ENCODE peak calls at places on chromosomes 2 and 18, in five cellular contexts. Y, G, P, F and Z are unnamed samples.

GRCh38 chr2:59182249-59182648 is 941.1 kb upstream of the FANCL start:
- DNase-seq in Y (peak), G (no peak), P (peak), F (no peak), Z (no peak)

GRCh38 chr2:39158351-39158750 is 37.5 kb upstream of the SOS1 start:
- DNase-seq in Y (no peak), G (no peak), P (no peak), F (no peak), Z (no peak)

GRCh38 chr2:99067871-99068270 is 73.6 kb upstream of the C2orf15 start:
- DNase-seq in Y (no peak), G (no peak), P (no peak), F (no peak), Z (no peak)

GRCh38 chr2:202164409-202164808 is 74.0 kb downstream of the SUMO1 start:
- DNase-seq in Y (no peak), G (no peak), P (no peak), F (no peak), Z (no peak)

GRCh38 chr18:50310080-50310479 is 22.6 kb upstream of the CXXC1 start:
- DNase-seq in Y (no peak), G (no peak), P (no peak), F (no peak), Z (no peak)

GRCh38 chr2:239898292-239898925 is 126.7 kb downstream of the NDUFA10 start:
- DNase-seq in Y (no peak), G (no peak), P (no peak), F (no peak), Z (no peak)

GRCh38 chr2:106020032-106020431 is 174.1 kb downstream of the UXS1 start:
- DNase-seq in Y (no peak), G (no peak), P (no peak), F (no peak), Z (no peak)

GRCh38 chr2:163475815-163476214 is 260.0 kb downstream of the FIGN start:
- DNase-seq in Y (no peak), G (no peak), P (no peak), F (no peak), Z (no peak)

GRCh38 chr2:222305510-222306392 is 7.0 kb upstream of the PAX3 start:
- DNase-seq in Y (no peak), G (no peak), P (no peak), F (no peak), Z (peak)

GRCh38 chr2:26429779-26430654 is 28.3 kb downstream of the DRC1 start:
- DNase-seq in Y (no peak), G (no peak), P (no peak), F (no peak), Z (no peak)